ENCODE peak calls at places on chromosomes 4 and X, in six cellular contexts. N, M, K, L, O and Z are unnamed samples.

GRCh38 chr4:178414881-178415446 is 972.7 kb upstream of the AGA start:
- DNase-seq in N (no peak), M (no peak), K (no peak), L (no peak), O (no peak), Z (peak; percentile 13)

GRCh38 chr4:125125256-125125655 is 189.5 kb upstream of the FAT4 start:
- DNase-seq in N (no peak), M (no peak), K (no peak), L (no peak), O (no peak), Z (no peak)

GRCh38 chrX:47749185-47749967 is 87.3 kb upstream of the ZNF81 start:
- DNase-seq in N (no peak), M (no peak), K (no peak), L (no peak), O (no peak), Z (peak; percentile 19)

GRCh38 chr4:169270810-169271691 is at the start of gene SH3RF1:
- DNase-seq in N (peak; percentile 84), M (no peak), K (peak; percentile 24), L (no peak), O (no peak), Z (peak; percentile 91)

GRCh38 chrX:132728296-132728695 is 230.1 kb downstream of the HS6ST2 start:
- DNase-seq in N (no peak), M (no peak), K (no peak), L (no peak), O (no peak), Z (peak; percentile 15)

GRCh38 chrX:22952011-22952410 is 47.7 kb upstream of the DDX53 start:
- DNase-seq in N (no peak), M (no peak), K (no peak), L (no peak), O (no peak), Z (peak; percentile 31)

GRCh38 chrX:136157187-136157586 is 9.9 kb downstream of the FHL1 start:
- DNase-seq in N (no peak), M (no peak), K (no peak), L (no peak), O (no peak), Z (no peak)

GRCh38 chr4:139247241-139247640 is 32.8 kb downstream of the MGARP start:
- DNase-seq in N (no peak), M (no peak), K (no peak), L (no peak), O (no peak), Z (no peak)

GRCh38 chr4:37477126-37477525 is 209.1 kb downstream of the RELL1 start:
- DNase-seq in N (no peak), M (no peak), K (no peak), L (no peak), O (no peak), Z (no peak)

GRCh38 chr4:164501074-164501473 is 252.9 kb upstream of the SMIM31 start:
- DNase-seq in N (no peak), M (no peak), K (no peak), L (no peak), O (no peak), Z (no peak)

GRCh38 chr4:119211856-119212250 is 660 bp upstream of the USP53 start:
- DNase-seq in N (no peak), M (no peak), K (peak; percentile 1), L (no peak), O (no peak), Z (no peak)

GRCh38 chr4:159158989-159159388 is 56.1 kb downstream of the RAPGEF2 start:
- DNase-seq in N (no peak), M (no peak), K (no peak), L (no peak), O (no peak), Z (no peak)

GRCh38 chr4:13852411-13852810 is 224.9 kb upstream of the BOD1L1 start:
- DNase-seq in N (no peak), M (no peak), K (no peak), L (no peak), O (no peak), Z (no peak)

GRCh38 chr4:185236155-185236503 is 26.7 kb downstream of the SNX25 start:
- DNase-seq in N (no peak), M (no peak), K (no peak), L (no peak), O (no peak), Z (no peak)

GRCh38 chr4:25449270-25449669 is 72.2 kb downstream of the ANAPC4 start:
- DNase-seq in N (no peak), M (no peak), K (no peak), L (no peak), O (no peak), Z (no peak)